ENCODE peak calls at places on chromosomes 1 and 21, in eight cellular contexts. Q is naive thymus-derived CD4-positive, alpha-beta T cell; L is psoas muscle; R is CD4-positive, CD25-positive, alpha-beta regulatory T cell; F is dermis blood vessel endothelial cell; E is NCI-H446; A is stimulated activated CD4-positive, alpha-beta T cell treated with anti-CD3 and anti-CD28 coated beads, TNF-alpha, amount 100 ng/mL, for 1 hour; M is NCI-H460. W is an unnamed sample.

GRCh38 chr1:244435562-244436205 is 16.0 kb downstream of the ADSS2 start:
- DNase-seq in Q (no peak), L (no peak), R (no peak), F (peak; percentile 80), E (no peak), A (no peak), M (no peak), W (no peak)

GRCh38 chr21:20592482-20592881 is 405.7 kb upstream of the NCAM2 start:
- DNase-seq in Q (no peak), L (no peak), R (no peak), F (no peak), E (no peak), A (no peak), M (no peak), W (no peak)

GRCh38 chr21:31530918-31531705 is 128.4 kb upstream of the SOD1 start:
- DNase-seq in Q (no peak), L (no peak), R (no peak), F (no peak), E (peak; percentile 97), A (no peak), M (no peak), W (peak; percentile 92)

GRCh38 chr1:7438921-7439655 is 332.0 kb upstream of the VAMP3 start:
- DNase-seq in Q (no peak), L (no peak), R (no peak), F (no peak), E (no peak), A (no peak), M (no peak), W (no peak)

GRCh38 chr1:154590756-154591155 is 17.2 kb downstream of the ADAR start:
- DNase-seq in Q (no peak), L (no peak), R (no peak), F (no peak), E (no peak), A (no peak), M (no peak), W (no peak)

GRCh38 chr1:116909511-116910378 is at the start of gene PTGFRN:
- DNase-seq in Q (peak; percentile 36), L (peak; percentile 67), R (no peak), F (peak; percentile 52), E (peak; percentile 26), A (no peak), M (no peak), W (peak; percentile 12)

GRCh38 chr1:30146448-30146847 is 576.9 kb downstream of the MATN1 start:
- DNase-seq in Q (no peak), L (no peak), R (no peak), F (no peak), E (no peak), A (no peak), M (no peak), W (no peak)

GRCh38 chr21:28344985-28345384 is 647.7 kb downstream of the LTN1 start:
- DNase-seq in Q (no peak), L (no peak), R (no peak), F (no peak), E (no peak), A (no peak), M (no peak), W (no peak)

GRCh38 chr21:17611414-17612022 is 1.2 kb downstream of the BTG3 start:
- DNase-seq in Q (peak; percentile 57), L (peak; percentile 75), R (peak; percentile 72), F (peak; percentile 93), E (peak; percentile 72), A (peak; percentile 45), M (peak; percentile 65), W (no peak)

GRCh38 chr1:195899762-195900352 is 708.4 kb downstream of the KCNT2 start:
- DNase-seq in Q (no peak), L (no peak), R (no peak), F (no peak), E (no peak), A (no peak), M (no peak), W (no peak)

GRCh38 chr1:45002650-45003645 is 8.2 kb downstream of the HECTD3 start:
- DNase-seq in Q (no peak), L (no peak), R (no peak), F (no peak), E (no peak), A (no peak), M (no peak), W (no peak)

GRCh38 chr1:37403166-37403565 is 71.2 kb upstream of the ZC3H12A start:
- DNase-seq in Q (no peak), L (no peak), R (no peak), F (no peak), E (no peak), A (no peak), M (no peak), W (no peak)

GRCh38 chr1:37471345-37472231 is 2.8 kb upstream of the ZC3H12A start:
- DNase-seq in Q (no peak), L (peak; percentile 84), R (no peak), F (peak; percentile 93), E (peak; percentile 86), A (no peak), M (peak; percentile 71), W (peak; percentile 73)

GRCh38 chr1:113677250-113678158 is 81.8 kb downstream of the PHTF1 start:
- DNase-seq in Q (peak; percentile 33), L (peak; percentile 21), R (no peak), F (peak; percentile 76), E (peak; percentile 50), A (no peak), M (peak; percentile 42), W (peak; percentile 61)

GRCh38 chr1:197868751-197869501 is 33.5 kb upstream of the C1orf53 start:
- DNase-seq in Q (peak; percentile 41), L (no peak), R (peak; percentile 2), F (peak; percentile 73), E (peak; percentile 29), A (no peak), M (peak; percentile 72), W (peak; percentile 6)

W was measured in cerebellum.